ENCODE peak calls at places on chromosomes 1 and 21, in five cellular contexts. A, F, B, O and I are unnamed samples.
A peak's percentile ranks its signal among the peaks of the same experiment; 100 is the strongest.

GRCh38 chr1:235999259-235999925 is 65.5 kb downstream of the NID1 start:
- DNase-seq in A (no peak), F (no peak), B (no peak), O (no peak), I (no peak)

GRCh38 chr1:183139281-183139942 is 46.7 kb upstream of the LAMC2 start:
- DNase-seq in A (no peak), F (no peak), B (no peak), O (no peak), I (no peak)

GRCh38 chr1:193919827-193920226 is 733.4 kb upstream of the B3GALT2 start:
- DNase-seq in A (no peak), F (no peak), B (no peak), O (no peak), I (no peak)

GRCh38 chr1:29283804-29284195 is 47.5 kb downstream of the PTPRU start:
- DNase-seq in A (no peak), F (no peak), B (no peak), O (no peak), I (no peak)

GRCh38 chr1:182925661-182926060 is 27.3 kb downstream of the SHCBP1L start:
- DNase-seq in A (no peak), F (no peak), B (no peak), O (no peak), I (no peak)

GRCh38 chr1:147591246-147591891 is 50.1 kb downstream of the BCL9 start:
- DNase-seq in A (no peak), F (no peak), B (no peak), O (no peak), I (no peak)

GRCh38 chr1:20154306-20154831 is 15.2 kb downstream of the PLA2G2F start:
- DNase-seq in A (no peak), F (no peak), B (no peak), O (no peak), I (no peak)

GRCh38 chr1:8116892-8117262 is 90.8 kb upstream of the ERRFI1 start:
- DNase-seq in A (peak; percentile 63), F (no peak), B (no peak), O (peak; percentile 90), I (no peak)

GRCh38 chr1:4172659-4173599 is 272.9 kb upstream of the C1orf174 start:
- DNase-seq in A (no peak), F (no peak), B (peak; percentile 79), O (peak; percentile 32), I (peak; percentile 66)

GRCh38 chr21:40923361-40923760 is 76.4 kb upstream of the DSCAM start:
- DNase-seq in A (no peak), F (no peak), B (no peak), O (no peak), I (no peak)

GRCh38 chr1:63920154-63921117 is 146.6 kb downstream of the ROR1 start:
- DNase-seq in A (no peak), F (no peak), B (no peak), O (no peak), I (no peak)

GRCh38 chr1:55129194-55129728 is 85.9 kb downstream of the USP24 start:
- DNase-seq in A (no peak), F (no peak), B (no peak), O (no peak), I (no peak)

GRCh38 chr1:26972390-26972789 is 12.1 kb upstream of the KDF1 start:
- DNase-seq in A (no peak), F (no peak), B (no peak), O (no peak), I (peak; percentile 42)

GRCh38 chr1:53851571-53852282 is 13.6 kb upstream of the NDC1 start:
- DNase-seq in A (no peak), F (no peak), B (no peak), O (no peak), I (no peak)

GRCh38 chr1:36782785-36783184 is 251.5 kb downstream of the GRIK3 start:
- DNase-seq in A (no peak), F (no peak), B (no peak), O (no peak), I (no peak)

GRCh38 chr1:205450448-205450847 is 5.4 kb downstream of the BLACAT1 start:
- DNase-seq in A (no peak), F (no peak), B (no peak), O (no peak), I (peak; percentile 89)

GRCh38 chr1:10866314-10867091 is 70.1 kb upstream of the CASZ1 start:
- DNase-seq in A (no peak), F (no peak), B (no peak), O (no peak), I (peak; percentile 84)

GRCh38 chr1:232577809-232578208 is 52.1 kb downstream of the SIPA1L2 start:
- DNase-seq in A (no peak), F (no peak), B (no peak), O (no peak), I (no peak)

GRCh38 chr1:41343790-41344679 is 17.2 kb upstream of the FOXO6 start:
- DNase-seq in A (no peak), F (no peak), B (peak; percentile 46), O (no peak), I (peak; percentile 59)

GRCh38 chr1:51518730-51519047 is 377 bp downstream of the EPS15 start:
- DNase-seq in A (peak; percentile 82), F (no peak), B (peak; percentile 75), O (no peak), I (no peak)

GRCh38 chr1:176987016-176987415 is 177.5 kb downstream of the ASTN1 start:
- DNase-seq in A (no peak), F (no peak), B (no peak), O (no peak), I (no peak)

GRCh38 chr1:92822907-92823306 is 8.9 kb upstream of the RPL5 start:
- DNase-seq in A (no peak), F (no peak), B (no peak), O (no peak), I (no peak)

GRCh38 chr1:114122891-114123621 is 30.6 kb downstream of the SYT6 start:
- DNase-seq in A (no peak), F (no peak), B (no peak), O (no peak), I (no peak)

GRCh38 chr21:43864806-43865470 is at the start of gene AGPAT3:
- DNase-seq in A (no peak), F (no peak), B (peak; percentile 65), O (no peak), I (no peak)

GRCh38 chr1:118151312-118151937 is 33.6 kb downstream of the SPAG17 start:
- DNase-seq in A (peak; percentile 51), F (no peak), B (peak; percentile 39), O (peak; percentile 69), I (peak; percentile 83)

GRCh38 chr21:45487161-45487806 is 55.0 kb downstream of the SLC19A1 start:
- DNase-seq in A (no peak), F (no peak), B (no peak), O (no peak), I (no peak)